ENCODE peak calls at places on chromosome X, in four cellular contexts. E, X, T and Z are unnamed samples.

GRCh38 chrX:56751071-56751470 is 22.0 kb downstream of the NBDY start:
- DNase-seq in E (no peak), T (no peak), X (no peak), Z (no peak)

GRCh38 chrX:102720237-102721168 is at the start of gene GPRASP3:
- DNase-seq in E (peak; percentile 78), T (peak; percentile 74), X (peak; percentile 90), Z (peak; percentile 78)

GRCh38 chrX:22095306-22095705 is 63.2 kb downstream of the PHEX start:
- DNase-seq in E (no peak), T (peak; percentile 26), X (peak; percentile 84), Z (no peak)

GRCh38 chrX:150848914-150849365 is 49.5 kb downstream of the CD99L2 start:
- DNase-seq in E (peak; percentile 62), X (no peak), T (no peak), Z (peak; percentile 72)

GRCh38 chrX:78321809-78322208 is 5.6 kb downstream of the CYSLTR1 start:
- DNase-seq in E (no peak), X (no peak), T (peak; percentile 13), Z (peak; percentile 30)

GRCh38 chrX:12978205-12979010 is 3.5 kb downstream of the TMSB4X start:
- DNase-seq in X (peak; percentile 77), T (peak; percentile 55), E (no peak), Z (peak; percentile 75)

GRCh38 chrX:139930923-139931645 is 1.8 kb downstream of the ATP11C start:
- DNase-seq in X (peak; percentile 63), E (peak; percentile 10), T (peak; percentile 22), Z (no peak)

GRCh38 chrX:11724122-11725017 is 33.7 kb upstream of the MSL3 start:
- DNase-seq in E (peak; percentile 18), X (no peak), T (peak; percentile 47), Z (no peak)

GRCh38 chrX:140821280-140821679 is 111.7 kb downstream of the LINC00632 start:
- DNase-seq in T (no peak), E (no peak), X (no peak), Z (no peak)

GRCh38 chrX:4547218-4547836 is 833.9 kb upstream of the PRKX start:
- DNase-seq in E (peak; percentile 4), X (no peak), T (peak; percentile 30), Z (peak; percentile 65)

GRCh38 chrX:100663651-100664050 is 19.7 kb downstream of the SRPX2 start:
- DNase-seq in T (no peak), X (no peak), E (no peak), Z (no peak)

GRCh38 chrX:115642895-115643530 is 82.0 kb downstream of the PLS3 start:
- DNase-seq in X (peak; percentile 69), T (peak; percentile 59), E (peak; percentile 9), Z (peak; percentile 36)

GRCh38 chrX:8726031-8726652 is 5.8 kb downstream of the ANOS1 start:
- DNase-seq in X (no peak), T (no peak), E (no peak), Z (no peak)

GRCh38 chrX:63713510-63713909 is 71.5 kb downstream of the ARHGEF9 start:
- DNase-seq in E (no peak), X (no peak), T (no peak), Z (no peak)

GRCh38 chrX:66046612-66047235 is 6.8 kb upstream of the VSIG4 start:
- DNase-seq in X (no peak), E (no peak), T (no peak), Z (no peak)
- TF ChIP-seq EP300 in X (no peak), E (no peak), T (no peak), Z (no peak)

GRCh38 chrX:107102980-107103379 is 15.6 kb downstream of the RBM41 start:
- DNase-seq in X (no peak), E (no peak), T (no peak), Z (no peak)
- TF ChIP-seq CTCF in X (no peak), E (peak; percentile 51), T (no peak), Z (no peak)

DNA sequence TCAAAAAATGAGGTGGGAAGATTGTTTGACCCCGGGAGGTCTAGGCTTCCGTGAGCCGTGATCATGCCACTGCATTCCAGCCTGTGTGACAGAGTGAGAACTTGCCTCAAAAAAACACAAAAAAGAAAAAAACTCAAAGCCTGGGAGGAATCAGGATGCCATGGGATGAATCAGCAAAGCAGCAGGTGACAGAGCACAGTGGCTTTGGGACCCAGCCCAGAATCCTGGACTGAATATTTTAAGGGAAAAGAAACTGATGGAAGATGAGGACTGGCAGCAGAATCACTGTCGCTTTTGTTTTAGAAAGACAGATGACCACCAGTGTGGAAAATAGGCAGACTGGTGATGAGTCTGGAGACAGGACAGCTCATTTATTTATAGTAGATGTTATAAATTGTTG is 16.6 kb downstream of the S100G start:
- DNase-seq in X (no peak), E (no peak), T (no peak), Z (no peak)
- TF ChIP-seq EP300 in X (no peak), E (no peak), T (no peak), Z (no peak)

DNA sequence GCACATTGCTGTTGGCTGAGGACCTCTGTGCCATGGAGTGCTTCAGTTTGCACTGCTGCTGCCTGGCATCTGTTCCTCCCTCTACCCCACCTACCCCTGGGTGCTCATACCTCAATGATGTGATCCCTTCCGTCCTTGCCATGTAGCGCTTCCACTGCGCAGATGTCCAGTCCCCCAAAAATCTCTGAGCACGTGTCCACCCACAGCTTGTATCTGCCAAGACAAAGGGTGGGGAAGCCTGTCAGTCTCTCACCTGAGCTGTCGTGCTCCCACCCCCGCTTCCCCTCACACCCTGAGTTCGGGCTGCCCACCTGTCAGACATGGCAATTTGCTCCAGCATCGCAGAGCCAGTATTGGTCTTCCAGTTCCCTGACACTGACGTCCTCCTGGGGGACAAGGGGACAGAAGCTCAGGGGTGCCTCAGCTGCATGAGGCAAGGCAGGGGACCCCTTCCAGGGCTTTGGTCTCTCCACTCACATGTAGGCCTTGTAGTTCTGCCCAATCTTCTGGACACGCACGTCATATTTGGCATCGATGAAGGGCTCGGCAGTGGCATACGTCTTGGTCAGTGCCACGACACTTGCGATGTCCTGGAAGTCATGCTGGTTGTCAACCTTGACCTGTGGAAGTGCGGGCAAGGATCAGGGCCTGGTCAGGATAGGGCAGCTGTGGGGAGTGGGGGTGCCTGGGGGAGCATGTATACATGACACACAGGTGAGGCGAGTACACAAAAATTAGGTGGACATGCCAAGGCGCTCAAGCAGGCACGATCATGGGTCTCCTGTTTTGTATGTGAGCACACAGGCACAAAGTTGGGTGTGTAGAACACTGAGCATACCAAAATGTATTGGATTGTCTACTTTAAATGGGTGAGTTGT is 6.0 kb upstream of the TIMP1 start:
- DNase-seq in X (no peak), E (no peak), T (no peak), Z (no peak)
- TF ChIP-seq CTCF in X (no peak), E (no peak), T (no peak), Z (no peak)

GRCh38 chrX:30712214-30712613 is 59.0 kb downstream of the GK start:
- DNase-seq in T (no peak), E (no peak), X (no peak), Z (no peak)

GRCh38 chrX:30714138-30714537 is 60.9 kb downstream of the GK start:
- DNase-seq in T (no peak), E (no peak), X (no peak), Z (no peak)

GRCh38 chrX:30715976-30716375 is 62.8 kb downstream of the GK start:
- DNase-seq in T (no peak), E (no peak), X (no peak), Z (no peak)

DNA sequence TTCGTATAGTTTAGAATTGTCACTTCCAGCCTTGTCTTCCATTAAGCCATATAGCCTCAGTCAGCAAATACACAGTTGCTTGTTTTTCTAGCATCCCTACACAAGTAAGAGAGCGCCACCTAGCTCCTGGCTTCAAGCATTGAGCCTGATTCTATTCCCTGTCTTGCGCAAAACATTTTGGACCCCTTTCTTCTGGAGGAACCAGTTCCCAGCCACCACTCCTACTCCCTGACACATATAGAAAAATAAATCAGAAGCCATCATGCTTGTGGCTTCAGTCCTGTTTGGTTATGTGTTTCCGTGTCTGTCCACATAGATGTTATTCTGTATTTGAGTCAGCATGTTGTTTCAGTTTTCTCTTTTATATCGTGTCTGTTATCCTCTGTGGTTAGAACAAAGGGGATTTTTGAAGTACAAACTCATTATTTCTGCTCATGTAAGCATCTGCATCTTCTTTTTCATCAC is 59.9 kb downstream of the GK start:
- DNase-seq in E (peak; percentile 18), X (no peak), T (peak; percentile 25), Z (peak; percentile 46)
- TF ChIP-seq EP300 in E (no peak), X (no peak), T (no peak), Z (no peak)

DNA sequence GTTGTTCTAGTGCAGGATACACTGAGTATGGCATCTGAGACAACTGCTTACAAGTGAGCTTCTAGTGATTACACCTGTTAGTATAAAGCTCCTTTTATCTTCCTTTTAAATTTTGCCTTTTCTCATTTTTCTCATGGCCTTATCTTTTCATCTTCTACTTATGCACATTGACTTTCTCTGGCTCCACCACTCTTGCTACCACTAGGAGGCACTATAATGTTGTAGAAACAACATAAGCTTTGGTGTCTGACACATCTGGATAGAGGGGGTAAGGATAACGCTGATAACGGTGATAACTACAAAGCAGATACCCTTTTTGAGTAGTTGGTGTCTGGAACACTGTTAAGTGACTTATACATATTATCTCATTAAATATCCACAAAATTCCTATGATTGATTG is 187.4 kb upstream of the TEX13C start:
- DNase-seq in T (no peak), X (no peak), E (peak; percentile 3), Z (no peak)
- TF ChIP-seq CTCF in T (no peak), X (no peak), E (peak; percentile 43), Z (peak; percentile 19)

GRCh38 chrX:37652589-37653271 is 32.9 kb upstream of the XK start:
- DNase-seq in T (no peak), E (no peak), X (no peak), Z (no peak)
- TF ChIP-seq EP300 in T (no peak), E (no peak), X (no peak), Z (no peak)

DNA sequence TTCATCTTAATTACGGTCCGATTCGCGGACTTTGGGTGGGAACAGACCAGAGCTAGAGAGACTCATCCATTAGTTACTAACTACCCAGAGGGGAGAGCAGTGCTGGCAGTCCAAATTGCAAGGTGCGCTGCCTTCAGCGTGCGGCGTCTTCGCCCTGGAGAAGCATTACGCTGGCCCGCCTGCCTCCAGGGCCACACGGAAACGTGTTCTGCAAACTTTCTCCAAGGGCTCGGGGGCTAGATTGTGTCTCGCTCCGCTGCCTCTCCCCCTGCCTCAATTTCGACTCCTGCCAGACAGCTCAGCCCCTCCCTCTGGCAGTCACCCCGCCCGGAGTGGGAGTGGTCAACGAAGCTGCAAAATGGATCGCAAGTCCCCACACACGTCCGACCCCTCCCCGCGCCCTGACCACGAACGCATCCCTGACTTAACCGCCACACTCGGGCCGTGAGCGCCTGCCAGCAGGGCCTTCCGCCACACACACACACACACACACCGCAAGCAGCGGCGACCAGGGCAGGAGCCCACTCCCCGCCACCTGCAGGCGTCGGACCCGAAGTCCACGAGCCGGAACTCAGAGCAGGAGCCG is 47.0 kb upstream of the NKAP start:
- DNase-seq in T (no peak), E (no peak), X (no peak), Z (no peak)
- TF ChIP-seq CTCF in T (no peak), E (no peak), X (no peak), Z (no peak)

GRCh38 chrX:123822965-123823364 is 36.9 kb upstream of the XIAP start:
- DNase-seq in T (no peak), X (no peak), E (no peak), Z (no peak)
- TF ChIP-seq EP300 in T (no peak), X (no peak), E (no peak), Z (no peak)